ENCODE peak calls at places on chromosomes 3 and 15, in six cellular contexts. One of them, this sample, is unnamed. For H3K36me3 and H3K4me1, the result is how much of the 10 kb centered on the place peaks cover.

GRCh38 chr15:38843736-38844590 is 279.3 kb upstream of the RASGRP1 start:
- DNase-seq in fibroblast of lung: peak
- DNase-seq in left ventricle myocardium inferior: no peak
- DNase-seq in hepatocyte: peak
- DNase-seq in cardiac muscle cell: no peak
- DNase-seq in mesendoderm: no peak
- DNase-seq in this sample: no peak

GRCh38 chr3:110178965-110179364 is 841.6 kb upstream of the DPPA4 start:
- DNase-seq in fibroblast of lung: no peak
- DNase-seq in cardiac muscle cell: no peak
- DNase-seq in hepatocyte: no peak
- DNase-seq in left ventricle myocardium inferior: no peak
- DNase-seq in mesendoderm: no peak
- DNase-seq in this sample: no peak

GRCh38 chr3:18185624-18186023 is 239.5 kb downstream of the SATB1 start:
- DNase-seq in mesendoderm: no peak
- DNase-seq in left ventricle myocardium inferior: no peak
- DNase-seq in cardiac muscle cell: no peak
- DNase-seq in fibroblast of lung: no peak
- DNase-seq in hepatocyte: no peak
- DNase-seq in this sample: no peak

GRCh38 chr3:181076558-181076957 is 87.0 kb upstream of the DNAJC19 start:
- DNase-seq in cardiac muscle cell: no peak
- DNase-seq in mesendoderm: no peak
- DNase-seq in hepatocyte: no peak
- DNase-seq in fibroblast of lung: no peak
- DNase-seq in left ventricle myocardium inferior: no peak
- DNase-seq in this sample: no peak

GRCh38 chr3:142670120-142670519 is 53.7 kb upstream of the TRPC1 start:
- DNase-seq in cardiac muscle cell: no peak
- DNase-seq in hepatocyte: no peak
- DNase-seq in mesendoderm: no peak
- DNase-seq in fibroblast of lung: no peak
- DNase-seq in left ventricle myocardium inferior: no peak
- DNase-seq in this sample: no peak

GRCh38 chr15:23797747-23798157 is 110.6 kb upstream of the NDN start:
- DNase-seq in fibroblast of lung: no peak
- DNase-seq in cardiac muscle cell: no peak
- DNase-seq in left ventricle myocardium inferior: no peak
- DNase-seq in hepatocyte: no peak
- DNase-seq in mesendoderm: peak
- DNase-seq in this sample: no peak

GRCh38 chr3:139758654-139759291 is 81.0 kb upstream of the NMNAT3 start:
- DNase-seq in cardiac muscle cell: peak
- DNase-seq in left ventricle myocardium inferior: no peak
- DNase-seq in mesendoderm: peak
- DNase-seq in hepatocyte: no peak
- DNase-seq in fibroblast of lung: peak
- DNase-seq in this sample: no peak

GRCh38 chr15:101242999-101243336 is 8.9 kb downstream of the CHSY1 start:
- DNase-seq in left ventricle myocardium inferior: no peak
- DNase-seq in mesendoderm: no peak
- DNase-seq in fibroblast of lung: peak
- DNase-seq in hepatocyte: no peak
- DNase-seq in cardiac muscle cell: no peak
- DNase-seq in this sample: no peak

GRCh38 chr15:80777137-80777536 is 2.0 kb upstream of the CEMIP start:
- DNase-seq in left ventricle myocardium inferior: no peak
- DNase-seq in mesendoderm: no peak
- DNase-seq in cardiac muscle cell: no peak
- DNase-seq in fibroblast of lung: peak
- DNase-seq in hepatocyte: peak
- DNase-seq in this sample: no peak

GRCh38 chr3:32432045-32432710 is 40.5 kb downstream of the CMTM7 start:
- DNase-seq in left ventricle myocardium inferior: no peak
- DNase-seq in hepatocyte: no peak
- DNase-seq in cardiac muscle cell: no peak
- DNase-seq in mesendoderm: no peak
- DNase-seq in fibroblast of lung: no peak
- DNase-seq in this sample: no peak

GRCh38 chr3:40427045-40427669 is 30.0 kb upstream of the RPL14 start:
- DNase-seq in left ventricle myocardium inferior: no peak
- DNase-seq in hepatocyte: no peak
- DNase-seq in fibroblast of lung: no peak
- DNase-seq in cardiac muscle cell: no peak
- DNase-seq in mesendoderm: peak
- DNase-seq in this sample: no peak

GRCh38 chr3:126552688-126553283 is 5.9 kb downstream of the C3orf22 start:
- DNase-seq in mesendoderm: no peak
- DNase-seq in left ventricle myocardium inferior: no peak
- DNase-seq in cardiac muscle cell: no peak
- DNase-seq in fibroblast of lung: no peak
- DNase-seq in hepatocyte: no peak
- DNase-seq in this sample: peak

GRCh38 chr3:78035020-78035660 is 995.2 kb downstream of the ROBO2 start:
- DNase-seq in fibroblast of lung: no peak
- DNase-seq in left ventricle myocardium inferior: no peak
- DNase-seq in hepatocyte: peak
- DNase-seq in cardiac muscle cell: no peak
- DNase-seq in mesendoderm: no peak
- DNase-seq in this sample: no peak

GRCh38 chr3:167901087-167901486 is 165.6 kb downstream of the SERPINI1 start:
- DNase-seq in left ventricle myocardium inferior: no peak
- DNase-seq in hepatocyte: no peak
- DNase-seq in cardiac muscle cell: no peak
- DNase-seq in mesendoderm: no peak
- DNase-seq in fibroblast of lung: no peak
- DNase-seq in this sample: no peak

GRCh38 chr15:85646538-85647091 is 148.1 kb downstream of the KLHL25 start:
- DNase-seq in left ventricle myocardium inferior: no peak
- DNase-seq in cardiac muscle cell: no peak
- DNase-seq in mesendoderm: peak
- DNase-seq in fibroblast of lung: peak
- DNase-seq in hepatocyte: no peak
- DNase-seq in this sample: peak

GRCh38 chr15:68028137-68028771 is 25.9 kb upstream of the PIAS1 start:
- DNase-seq in cardiac muscle cell: no peak
- DNase-seq in hepatocyte: no peak
- DNase-seq in mesendoderm: peak
- DNase-seq in fibroblast of lung: peak
- DNase-seq in left ventricle myocardium inferior: no peak
- DNase-seq in this sample: no peak

GRCh38 chr15:77312523-77312922 is 107.4 kb downstream of the PEAK1 start:
- DNase-seq in cardiac muscle cell: no peak
- DNase-seq in fibroblast of lung: no peak
- DNase-seq in left ventricle myocardium inferior: no peak
- DNase-seq in hepatocyte: peak
- DNase-seq in mesendoderm: no peak
- DNase-seq in this sample: no peak

GRCh38 chr15:75153084-75153483 is 48.6 kb upstream of the C15orf39 start:
- DNase-seq in hepatocyte: no peak
- DNase-seq in left ventricle myocardium inferior: no peak
- DNase-seq in fibroblast of lung: peak
- DNase-seq in cardiac muscle cell: peak
- DNase-seq in mesendoderm: peak
- DNase-seq in this sample: peak

GRCh38 chr3:117549716-117550115 is 840.1 kb downstream of the TUSC7 start:
- DNase-seq in mesendoderm: no peak
- DNase-seq in cardiac muscle cell: no peak
- DNase-seq in left ventricle myocardium inferior: no peak
- DNase-seq in fibroblast of lung: no peak
- DNase-seq in hepatocyte: no peak
- DNase-seq in this sample: no peak

GRCh38 chr3:10723991-10724390 is 92.0 kb upstream of the SLC6A11 start:
- DNase-seq in cardiac muscle cell: no peak
- DNase-seq in hepatocyte: no peak
- DNase-seq in mesendoderm: no peak
- DNase-seq in left ventricle myocardium inferior: no peak
- DNase-seq in fibroblast of lung: no peak
- DNase-seq in this sample: no peak

GRCh38 chr3:100039075-100039474 is 75.2 kb downstream of the FILIP1L start:
- DNase-seq in fibroblast of lung: no peak
- DNase-seq in mesendoderm: no peak
- DNase-seq in left ventricle myocardium inferior: no peak
- DNase-seq in cardiac muscle cell: no peak
- DNase-seq in hepatocyte: no peak
- DNase-seq in this sample: no peak

GRCh38 chr3:13405614-13406013 is 14.5 kb downstream of the NUP210 start:
- DNase-seq in hepatocyte: no peak
- DNase-seq in mesendoderm: no peak
- DNase-seq in left ventricle myocardium inferior: no peak
- DNase-seq in fibroblast of lung: no peak
- DNase-seq in cardiac muscle cell: no peak
- DNase-seq in this sample: no peak

GRCh38 chr3:84109911-84110310 is 848.9 kb upstream of the CADM2 start:
- DNase-seq in hepatocyte: no peak
- DNase-seq in cardiac muscle cell: no peak
- DNase-seq in mesendoderm: no peak
- DNase-seq in fibroblast of lung: peak
- DNase-seq in left ventricle myocardium inferior: no peak
- DNase-seq in this sample: no peak

GRCh38 chr3:53123953-53124352 is 6.3 kb downstream of the RFT1 start:
- DNase-seq in cardiac muscle cell: no peak
- DNase-seq in hepatocyte: no peak
- DNase-seq in fibroblast of lung: no peak
- DNase-seq in mesendoderm: no peak
- DNase-seq in left ventricle myocardium inferior: no peak
- DNase-seq in this sample: no peak

GRCh38 chr3:53122933-53123305 is 7.3 kb downstream of the RFT1 start:
- DNase-seq in mesendoderm: no peak
- DNase-seq in cardiac muscle cell: no peak
- DNase-seq in left ventricle myocardium inferior: no peak
- DNase-seq in fibroblast of lung: no peak
- DNase-seq in hepatocyte: no peak
- DNase-seq in this sample: no peak

GRCh38 chr3:53123510-53123909 is 6.7 kb downstream of the RFT1 start:
- DNase-seq in left ventricle myocardium inferior: no peak
- DNase-seq in hepatocyte: no peak
- DNase-seq in cardiac muscle cell: no peak
- DNase-seq in fibroblast of lung: no peak
- DNase-seq in mesendoderm: no peak
- DNase-seq in this sample: no peak

GRCh38 chr3:53120336-53120735 is 9.9 kb downstream of the RFT1 start:
- DNase-seq in left ventricle myocardium inferior: no peak
- DNase-seq in mesendoderm: no peak
- DNase-seq in cardiac muscle cell: no peak
- DNase-seq in fibroblast of lung: no peak
- DNase-seq in hepatocyte: no peak
- DNase-seq in this sample: no peak

GRCh38 chr3:53122255-53122932 is 7.8 kb downstream of the RFT1 start:
- DNase-seq in hepatocyte: no peak
- DNase-seq in mesendoderm: no peak
- DNase-seq in cardiac muscle cell: no peak
- DNase-seq in left ventricle myocardium inferior: no peak
- DNase-seq in fibroblast of lung: no peak
- DNase-seq in this sample: no peak
- H3K36me3 ChIP-seq in hepatocyte: under half
- H3K36me3 ChIP-seq in mesendoderm: under half
- H3K36me3 ChIP-seq in cardiac muscle cell: half or more
- H3K36me3 ChIP-seq in left ventricle myocardium inferior: half or more
- H3K36me3 ChIP-seq in fibroblast of lung: under half
- H3K36me3 ChIP-seq in this sample: under half

DNA sequence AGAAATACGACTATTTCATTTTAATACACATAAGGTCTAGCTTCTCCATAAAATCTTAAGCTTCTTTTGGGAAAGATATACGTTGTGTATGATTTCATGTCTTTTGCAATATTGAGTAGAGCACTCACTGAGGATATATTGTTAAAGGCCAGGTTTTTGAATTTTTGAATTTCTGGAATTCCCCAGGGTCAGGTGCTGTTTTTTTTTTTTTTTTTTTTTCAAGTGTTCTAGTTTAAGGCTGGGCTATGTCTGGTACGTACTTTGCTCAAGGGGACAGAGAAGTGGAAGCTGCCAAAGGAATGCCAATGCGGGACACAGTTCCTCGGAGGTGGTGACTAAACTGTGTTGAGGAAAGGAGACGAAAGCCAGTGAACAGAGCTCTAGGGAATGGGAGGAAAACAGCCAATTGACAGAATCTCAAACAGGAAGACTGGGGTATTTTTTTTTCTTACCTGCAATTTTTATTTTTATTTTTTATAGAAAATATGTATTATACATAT is 510.5 kb upstream of the CBLB start:
- DNase-seq in fibroblast of lung: no peak
- DNase-seq in mesendoderm: no peak
- DNase-seq in hepatocyte: peak
- DNase-seq in left ventricle myocardium inferior: no peak
- DNase-seq in cardiac muscle cell: peak
- DNase-seq in this sample: no peak
- H3K4me3 ChIP-seq in fibroblast of lung: no peak
- H3K4me3 ChIP-seq in mesendoderm: no peak
- H3K4me3 ChIP-seq in hepatocyte: no peak
- H3K4me3 ChIP-seq in left ventricle myocardium inferior: no peak
- H3K4me3 ChIP-seq in cardiac muscle cell: no peak
- H3K4me3 ChIP-seq in this sample: no peak

GRCh38 chr3:178510496-178510895 is 25.7 kb upstream of the KCNMB2 start:
- DNase-seq in cardiac muscle cell: no peak
- DNase-seq in left ventricle myocardium inferior: no peak
- DNase-seq in mesendoderm: no peak
- DNase-seq in fibroblast of lung: no peak
- DNase-seq in hepatocyte: no peak
- DNase-seq in this sample: no peak

GRCh38 chr3:178513539-178514410 is 22.5 kb upstream of the KCNMB2 start:
- DNase-seq in hepatocyte: no peak
- DNase-seq in cardiac muscle cell: no peak
- DNase-seq in fibroblast of lung: no peak
- DNase-seq in left ventricle myocardium inferior: no peak
- DNase-seq in mesendoderm: no peak
- DNase-seq in this sample: no peak

GRCh38 chr3:178512627-178513026 is 23.6 kb upstream of the KCNMB2 start:
- DNase-seq in left ventricle myocardium inferior: no peak
- DNase-seq in mesendoderm: no peak
- DNase-seq in cardiac muscle cell: no peak
- DNase-seq in hepatocyte: no peak
- DNase-seq in fibroblast of lung: no peak
- DNase-seq in this sample: no peak

GRCh38 chr3:178517665-178518366 is 18.4 kb upstream of the KCNMB2 start:
- DNase-seq in mesendoderm: no peak
- DNase-seq in fibroblast of lung: no peak
- DNase-seq in left ventricle myocardium inferior: no peak
- DNase-seq in hepatocyte: no peak
- DNase-seq in cardiac muscle cell: no peak
- DNase-seq in this sample: no peak

DNA sequence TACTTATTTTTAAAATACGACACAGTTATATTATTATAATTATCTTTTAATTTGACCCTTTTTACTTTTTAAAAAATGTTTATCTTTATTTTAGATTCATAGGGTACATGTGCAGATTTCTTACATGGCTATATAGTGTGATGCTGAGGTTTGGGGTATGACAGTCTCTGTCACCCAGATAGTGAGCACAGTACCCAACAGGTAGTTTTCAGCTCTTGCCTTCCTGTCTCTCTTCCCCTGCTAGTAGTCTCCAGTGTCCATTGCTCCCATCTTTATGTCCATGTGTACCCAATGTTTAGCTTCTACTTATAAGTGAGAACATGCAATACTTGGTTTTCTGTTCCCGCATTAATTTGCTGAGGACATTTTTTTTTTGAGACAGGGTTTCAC is 21.8 kb upstream of the KCNMB2 start:
- DNase-seq in mesendoderm: no peak
- DNase-seq in fibroblast of lung: no peak
- DNase-seq in cardiac muscle cell: no peak
- DNase-seq in left ventricle myocardium inferior: no peak
- DNase-seq in hepatocyte: no peak
- DNase-seq in this sample: no peak
- H3K4me1 ChIP-seq in mesendoderm: under half
- H3K4me1 ChIP-seq in fibroblast of lung: under half
- H3K4me1 ChIP-seq in cardiac muscle cell: under half
- H3K4me1 ChIP-seq in left ventricle myocardium inferior: under half
- H3K4me1 ChIP-seq in hepatocyte: under half
- H3K4me1 ChIP-seq in this sample: under half

GRCh38 chr3:197137741-197138140 is 108.1 kb upstream of the MELTF start:
- DNase-seq in mesendoderm: no peak
- DNase-seq in fibroblast of lung: no peak
- DNase-seq in hepatocyte: no peak
- DNase-seq in cardiac muscle cell: no peak
- DNase-seq in left ventricle myocardium inferior: peak
- DNase-seq in this sample: no peak
- H3K36me3 ChIP-seq in mesendoderm: under half
- H3K36me3 ChIP-seq in fibroblast of lung: under half
- H3K36me3 ChIP-seq in hepatocyte: under half
- H3K36me3 ChIP-seq in cardiac muscle cell: under half
- H3K36me3 ChIP-seq in left ventricle myocardium inferior: under half
- H3K36me3 ChIP-seq in this sample: half or more